ENCODE peak calls at places on chromosomes 4 and X, in six cellular contexts. P is H1, C is K562, O is GM12878, X is HepG2, I is GM12892. M is an unnamed sample.

GRCh38 chr4:13706716-13707115 is 79.2 kb upstream of the BOD1L1 start:
- DNase-seq in P (no peak), C (no peak), O (no peak), X (no peak), I (no peak), M (no peak)

GRCh38 chrX:79259073-79259689 is 108.0 kb downstream of the ITM2A start:
- DNase-seq in P (no peak), C (no peak), O (peak; percentile 99), X (no peak), I (no peak), M (no peak)

GRCh38 chr4:8846046-8846720 is 25.5 kb downstream of the HMX1 start:
- DNase-seq in P (peak; percentile 29), C (no peak), O (no peak), X (no peak), I (peak; percentile 2), M (no peak)

GRCh38 chr4:59904331-59904730 is 1295.8 kb upstream of the ADGRL3 start:
- DNase-seq in P (no peak), C (no peak), O (no peak), X (no peak), I (no peak), M (no peak)

GRCh38 chr4:111398906-111399330 is 746.3 kb upstream of the FAM241A start:
- DNase-seq in P (no peak), C (no peak), O (no peak), X (no peak), I (no peak), M (no peak)

GRCh38 chr4:16024009-16024408 is 59.8 kb downstream of the PROM1 start:
- DNase-seq in P (no peak), C (no peak), O (no peak), X (no peak), I (no peak), M (no peak)

GRCh38 chr4:74114234-74114633 is 15.2 kb upstream of the CXCL2 start:
- DNase-seq in P (no peak), C (no peak), O (no peak), X (no peak), I (no peak), M (no peak)

GRCh38 chr4:25030283-25031076 is at the start of gene LGI2:
- DNase-seq in P (peak; percentile 64), C (peak; percentile 27), O (no peak), X (no peak), I (no peak), M (peak; percentile 30)

GRCh38 chr4:140372607-140373327 is 679 bp upstream of the SCOC start:
- DNase-seq in P (no peak), C (peak; percentile 32), O (peak; percentile 28), X (peak; percentile 16), I (peak; percentile 31), M (peak; percentile 22)

GRCh38 chrX:153780678-153781427 is at the start of gene SRPK3:
- DNase-seq in P (no peak), C (no peak), O (no peak), X (no peak), I (no peak), M (no peak)
- TF ChIP-seq POLR2A in P (no peak), C (no peak), O (no peak), X (no peak), I (no peak), M (no peak)

GRCh38 chr4:141912831-141913230 is 276.4 kb downstream of the IL15 start:
- DNase-seq in P (no peak), C (peak; percentile 61), O (no peak), X (no peak), I (no peak), M (no peak)
- TF ChIP-seq TAF1 in P (no peak), C (no peak), O (no peak), X (no peak), I (no peak), M (no peak)

GRCh38 chrX:19906293-19906692 is 18.9 kb upstream of the SH3KBP1 start:
- DNase-seq in P (no peak), C (no peak), O (no peak), X (no peak), I (no peak), M (no peak)
- TF ChIP-seq POLR2A in P (no peak), C (no peak), O (no peak), X (no peak), I (no peak), M (no peak)

GRCh38 chr4:77284036-77284435 is 127.0 kb downstream of the CCNG2 start:
- DNase-seq in P (no peak), C (no peak), O (no peak), X (no peak), I (no peak), M (no peak)
- TF ChIP-seq TAF1 in P (no peak), C (no peak), O (no peak), X (no peak), I (no peak), M (no peak)

DNA sequence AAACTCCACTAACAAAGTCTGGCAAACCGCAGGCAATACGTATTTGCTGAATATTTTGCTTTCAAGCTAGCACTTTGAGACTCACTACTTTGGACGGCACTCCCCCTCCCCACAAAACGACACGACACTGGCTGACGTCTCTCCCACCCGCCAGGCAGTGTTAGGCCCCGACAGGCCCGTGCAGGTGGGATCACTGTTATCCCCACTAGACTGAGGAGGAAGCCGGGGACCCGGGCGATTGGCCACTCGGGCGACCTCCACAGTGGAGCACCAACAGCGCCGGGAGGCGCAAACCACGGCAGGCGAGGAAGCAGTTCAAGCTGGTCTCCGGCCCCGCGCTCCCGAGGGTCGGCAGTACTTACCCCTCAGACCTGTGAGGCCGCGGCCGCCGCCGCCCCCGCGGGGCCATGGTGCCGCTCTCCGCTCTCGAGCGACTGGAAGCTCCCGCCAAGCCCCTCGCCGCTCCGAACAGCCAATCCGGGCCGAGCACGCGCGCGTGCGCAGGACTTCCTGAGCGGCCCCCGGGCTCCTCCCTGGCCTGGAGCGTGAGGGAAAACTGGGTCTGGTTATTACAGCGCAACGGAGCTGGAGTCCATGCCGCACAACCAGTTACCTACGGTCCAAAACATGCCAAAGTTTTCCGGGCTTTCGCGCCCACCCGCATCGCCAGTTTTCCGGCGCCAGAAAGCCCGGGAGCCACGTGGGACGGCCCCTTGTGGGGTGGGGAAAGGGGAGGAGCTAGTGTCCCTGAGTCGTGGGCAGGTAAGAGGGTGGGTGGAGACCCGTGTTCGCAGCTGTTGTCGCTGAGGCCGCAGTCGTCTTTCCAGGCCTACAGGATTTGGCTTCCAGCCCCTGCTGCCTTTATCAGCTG is at the start of gene CENPU:
- DNase-seq in P (peak; percentile 99), C (peak; percentile 100), O (peak; percentile 94), X (peak; percentile 97), I (peak; percentile 98), M (peak; percentile 98)
- TF ChIP-seq POLR2A in P (peak; percentile 82), C (peak; percentile 93), O (peak; percentile 91), X (peak; percentile 70), I (peak; percentile 81), M (peak; percentile 74)

GRCh38 chr4:58061967-58062366 is 951.8 kb upstream of the IGFBP7 start:
- DNase-seq in P (no peak), C (no peak), O (no peak), X (no peak), I (no peak), M (no peak)
- TF ChIP-seq TAF1 in P (no peak), C (no peak), O (no peak), X (no peak), I (no peak), M (no peak)

DNA sequence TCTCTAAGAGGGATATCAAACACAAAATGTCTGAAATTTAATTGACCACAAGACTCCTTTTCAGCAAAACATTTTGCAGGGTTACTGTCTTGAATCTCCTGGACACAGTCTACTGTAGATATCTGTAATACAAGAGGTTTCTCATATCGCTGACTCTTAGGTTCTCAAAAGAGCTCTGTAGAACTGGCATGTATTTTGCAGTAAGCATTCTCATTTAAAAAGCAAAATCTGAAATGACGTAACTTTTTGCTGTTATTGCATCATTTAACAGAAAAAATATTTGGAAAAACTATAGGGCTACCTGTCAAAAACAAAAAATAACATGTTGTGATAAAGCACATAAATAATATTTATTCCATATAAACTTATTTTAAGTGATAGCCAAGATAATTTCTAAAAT is 114.2 kb downstream of the CDS1 start:
- DNase-seq in P (no peak), C (no peak), O (no peak), X (no peak), I (no peak), M (no peak)
- TF ChIP-seq POLR2A in P (no peak), C (no peak), O (no peak), X (no peak), I (no peak), M (no peak)

M was measured in GM12891.